ENCODE peak calls at places on chromosomes 11 and 22, in nine cellular contexts. G is uterus, Y is right lobe of liver, B is suprapubic skin, C is HCT116, A is spleen, W is adrenal gland, I is stomach, D is Peyer's patch. Z is an unnamed sample.
A peak's percentile ranks its signal among the peaks of the same experiment; 100 is the strongest.

GRCh38 chr22:26589367-26589844 is 526 bp downstream of the TPST2 start:
- DNase-seq in D (peak; percentile 66), C (no peak), A (peak; percentile 91), G (peak; percentile 33), W (peak; percentile 55), B (no peak), Y (peak; percentile 90), I (peak; percentile 38), Z (no peak)

GRCh38 chr11:64372802-64373597 is 14.0 kb downstream of the RPS6KA4 start:
- DNase-seq in Y (no peak), G (no peak), W (no peak), B (peak; percentile 71), A (no peak), C (peak; percentile 92), I (no peak), D (no peak), Z (no peak)

GRCh38 chr11:124759268-124760204 is 2.6 kb downstream of the ESAM start:
- DNase-seq in G (peak; percentile 71), I (no peak), W (peak; percentile 41), A (peak; percentile 83), Y (no peak), C (no peak), B (peak; percentile 79), D (no peak), Z (no peak)

GRCh38 chr11:114302663-114303062 is 6.5 kb downstream of the NNMT start:
- DNase-seq in C (no peak), D (no peak), A (no peak), I (no peak), B (no peak), W (no peak), G (no peak), Y (no peak), Z (no peak)

GRCh38 chr11:92251980-92252379 is 27.4 kb downstream of the FAT3 start:
- DNase-seq in W (no peak), B (no peak), A (no peak), D (no peak), G (no peak), Y (no peak), C (no peak), I (no peak), Z (no peak)

GRCh38 chr11:3164540-3165151 is 464 bp downstream of the OSBPL5 start:
- DNase-seq in Y (no peak), G (no peak), D (peak; percentile 56), B (peak; percentile 68), C (no peak), A (peak; percentile 77), W (no peak), I (no peak), Z (no peak)

GRCh38 chr22:49322861-49323622 is 504.6 kb downstream of the BRD1 start:
- DNase-seq in C (no peak), D (peak; percentile 28), I (peak; percentile 13), W (no peak), G (no peak), Y (no peak), B (peak; percentile 16), A (peak; percentile 39), Z (no peak)

GRCh38 chr22:40249286-40249685 is 71.6 kb downstream of the TNRC6B start:
- DNase-seq in A (no peak), G (no peak), I (no peak), W (no peak), Y (no peak), D (no peak), C (no peak), B (no peak), Z (no peak)

GRCh38 chr22:29003975-29004646 is 57.5 kb downstream of the C22orf31 start:
- DNase-seq in Y (no peak), D (no peak), W (peak; percentile 26), I (peak; percentile 55), B (no peak), G (no peak), A (no peak), C (no peak), Z (no peak)

GRCh38 chr11:19370100-19370861 is 129.5 kb upstream of the E2F8 start:
- DNase-seq in A (no peak), G (no peak), I (no peak), D (no peak), B (no peak), Y (no peak), W (peak; percentile 34), C (no peak), Z (no peak)

GRCh38 chr11:61297741-61298140 is 2.6 kb upstream of the VWCE start:
- DNase-seq in G (peak; percentile 47), W (peak; percentile 47), Y (no peak), I (no peak), B (no peak), D (no peak), A (peak; percentile 1), C (no peak), Z (no peak)

GRCh38 chr22:26610072-26610958 is 7.5 kb downstream of the CRYBB1 start:
- DNase-seq in B (no peak), I (peak; percentile 35), G (no peak), W (peak; percentile 20), A (peak; percentile 74), D (no peak), Y (no peak), C (no peak), Z (no peak)

GRCh38 chr11:95092549-95093324 is 3.1 kb downstream of the ENDOD1 start:
- DNase-seq in G (no peak), Y (no peak), C (no peak), W (peak; percentile 34), A (no peak), I (no peak), D (peak; percentile 59), B (no peak), Z (no peak)

GRCh38 chr22:50523806-50524663 is 1.4 kb downstream of the SCO2 start:
- DNase-seq in W (no peak), D (peak; percentile 71), A (no peak), Y (peak; percentile 55), B (no peak), C (no peak), I (no peak), G (no peak), Z (no peak)

GRCh38 chr22:39815882-39816395 is 77.6 kb downstream of the ENTHD1 start:
- DNase-seq in I (no peak), A (no peak), W (no peak), C (no peak), D (no peak), B (no peak), G (no peak), Y (no peak), Z (no peak)

GRCh38 chr11:122646549-122647340 is 8.8 kb upstream of the UBASH3B start:
- DNase-seq in Y (no peak), G (no peak), D (no peak), I (no peak), C (no peak), W (no peak), B (no peak), A (no peak), Z (no peak)

GRCh38 chr11:61627831-61628753 is 47.2 kb upstream of the SYT7 start:
- DNase-seq in A (no peak), B (no peak), W (peak; percentile 66), Y (peak; percentile 70), D (peak; percentile 73), G (peak; percentile 69), C (peak; percentile 45), I (peak; percentile 81), Z (no peak)

GRCh38 chr11:36487619-36488018 is 22.5 kb downstream of the TRAF6 start:
- DNase-seq in W (no peak), B (no peak), A (no peak), D (no peak), Y (no peak), G (no peak), I (no peak), C (no peak), Z (no peak)

GRCh38 chr11:63761870-63762661 is 6.5 kb downstream of the ZFTA start:
- DNase-seq in Y (peak; percentile 46), I (no peak), B (no peak), W (peak; percentile 18), C (no peak), G (peak; percentile 34), A (no peak), D (no peak), Z (no peak)

DNA sequence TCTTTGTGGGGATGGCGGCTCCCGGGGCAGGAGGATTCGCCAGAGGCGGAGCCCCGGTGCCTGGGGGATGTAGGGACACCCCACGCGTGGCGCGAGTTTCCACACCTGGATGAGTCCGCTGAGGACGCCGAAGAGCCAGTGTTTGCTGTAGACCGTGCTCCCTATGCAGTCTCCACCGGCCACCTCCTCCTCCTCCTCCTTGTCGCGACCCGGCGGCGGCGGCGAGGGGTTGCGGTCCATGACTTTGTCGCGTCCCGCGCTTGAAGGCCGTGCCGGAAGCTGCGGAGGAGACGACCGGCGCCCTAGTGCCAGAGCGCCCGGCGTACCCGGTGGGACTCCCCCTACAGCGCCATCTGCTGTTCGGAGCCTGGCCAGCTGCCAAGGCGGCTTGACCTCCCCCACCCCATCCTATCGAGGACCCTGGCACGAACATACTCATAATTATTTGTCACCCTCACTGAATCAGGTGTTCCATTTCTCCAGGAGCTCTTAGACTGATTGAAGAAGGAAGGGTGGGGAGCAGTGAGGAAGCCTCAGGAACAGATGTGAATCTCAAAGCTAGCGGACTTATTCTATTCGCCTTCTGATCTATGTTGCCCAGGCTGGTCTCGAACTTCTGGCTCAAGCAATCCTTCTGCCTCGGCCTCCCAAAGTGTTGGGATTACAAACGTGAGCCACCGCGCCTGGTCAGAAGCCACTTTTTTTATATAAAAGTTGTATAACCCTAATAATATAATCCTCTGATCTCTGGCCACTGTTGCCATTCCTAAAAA is at the start of gene SAAL1:
- DNase-seq in G (peak; percentile 68), I (peak; percentile 88), A (peak; percentile 97), D (peak; percentile 90), W (peak; percentile 86), B (peak; percentile 91), C (peak; percentile 74), Y (peak; percentile 89), Z (no peak)
- H3K4me1 ChIP-seq in G (no peaks in the 10 kb centered on the region), I (peaks cover 9% of the 10 kb centered on the region), A (peaks cover 43% of the 10 kb centered on the region), D (peaks cover 12% of the 10 kb centered on the region), W (peaks cover 4% of the 10 kb centered on the region), B (peaks cover 19% of the 10 kb centered on the region), C (peaks cover 14% of the 10 kb centered on the region), Y (peaks cover 9% of the 10 kb centered on the region), Z (peaks cover 7% of the 10 kb centered on the region)

GRCh38 chr11:93719310-93719709 is 22.0 kb downstream of the TAF1D start:
- DNase-seq in C (no peak), I (no peak), G (no peak), B (no peak), W (no peak), D (no peak), Y (no peak), A (no peak), Z (no peak)
- H3K27ac ChIP-seq in C (no peak overlapping the region), I (no peak overlapping the region), G (no peak overlapping the region), B (no peak overlapping the region), W (no peak overlapping the region), D (no peak overlapping the region), Y (no peak overlapping the region), A (no peak overlapping the region), Z (no peak overlapping the region)

GRCh38 chr11:121476379-121477032 is 23.7 kb upstream of the SORL1-AS1 start:
- DNase-seq in I (no peak), Y (no peak), W (no peak), C (no peak), A (no peak), B (no peak), G (no peak), D (no peak), Z (no peak)
- TF ChIP-seq POLR2A in I (no peak), Y (no peak), W (no peak), C (no peak), A (no peak), B (no peak), G (no peak), D (no peak), Z (no peak)

DNA sequence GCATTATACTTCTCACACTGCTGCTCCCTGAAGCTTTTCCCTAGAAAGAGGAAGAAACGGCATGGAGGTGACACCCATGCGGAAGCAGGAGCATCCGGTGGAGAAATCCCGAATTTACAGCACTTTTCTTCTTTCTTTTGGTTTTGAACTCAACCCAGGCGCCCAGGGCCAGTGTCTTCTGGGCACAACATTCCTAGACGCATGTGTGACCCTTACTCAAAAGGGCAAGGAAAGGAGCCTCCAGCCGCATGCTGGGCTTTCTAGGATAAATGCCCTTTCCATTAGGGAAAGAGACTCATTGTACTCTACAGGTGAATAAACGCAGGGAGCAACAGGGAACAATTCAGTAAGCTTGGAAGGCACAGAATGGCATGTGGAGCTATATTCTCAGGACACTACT is 19.5 kb downstream of the ADAMTS8 start:
- DNase-seq in G (no peak), B (no peak), Y (no peak), C (no peak), W (no peak), D (no peak), A (no peak), I (no peak), Z (no peak)
- H3K4me1 ChIP-seq in G (no peaks in the 10 kb centered on the region), B (peaks cover 12% of the 10 kb centered on the region), Y (no peaks in the 10 kb centered on the region), C (peaks cover 7% of the 10 kb centered on the region), W (no peaks in the 10 kb centered on the region), D (no peaks in the 10 kb centered on the region), A (peaks cover 4% of the 10 kb centered on the region), I (no peaks in the 10 kb centered on the region), Z (peaks cover 26% of the 10 kb centered on the region)

Z was measured in esophagus squamous epithelium.